ENCODE peak calls at places on chromosome 7, in four cellular contexts. F, P, R and X are unnamed samples.

GRCh38 chr7:13981070-13981469 is 8.4 kb downstream of the ETV1 start:
- DNase-seq in F (no peak), P (peak; percentile 71), R (peak; percentile 70), X (peak; percentile 89)

GRCh38 chr7:7175075-7175695 is 7.2 kb upstream of the C1GALT1 start:
- DNase-seq in F (no peak), P (no peak), R (no peak), X (no peak)

GRCh38 chr7:108114117-108114841 is 15.9 kb downstream of the LAMB4 start:
- DNase-seq in F (peak; percentile 67), P (no peak), R (no peak), X (no peak)

GRCh38 chr7:102889836-102890235 is 23.0 kb upstream of the LRRC17 start:
- DNase-seq in F (no peak), P (no peak), R (no peak), X (no peak)

GRCh38 chr7:150450491-150450992 is at the start of gene GIMAP8:
- DNase-seq in F (no peak), P (no peak), R (peak; percentile 44), X (no peak)

GRCh38 chr7:40536406-40536805 is 401.6 kb downstream of the SUGCT start:
- DNase-seq in F (no peak), P (no peak), R (no peak), X (no peak)

GRCh38 chr7:120966961-120967360 is 16.4 kb downstream of the ING3 start:
- DNase-seq in F (no peak), P (no peak), R (no peak), X (no peak)

GRCh38 chr7:73828107-73828803 is 2.5 kb upstream of the CLDN4 start:
- DNase-seq in F (peak; percentile 85), P (no peak), R (peak; percentile 91), X (peak; percentile 90)

GRCh38 chr7:83111391-83111790 is 51.3 kb downstream of the PCLO start:
- DNase-seq in F (no peak), P (no peak), R (no peak), X (no peak)

GRCh38 chr7:35430547-35431153 is 176.8 kb upstream of the TBX20 start:
- DNase-seq in F (peak; percentile 6), P (no peak), R (no peak), X (no peak)